ENCODE peak calls at places on chromosomes 13 and 19, in eight cellular contexts. One of them, this sample, is unnamed.

GRCh38 chr13:73547239-73547638 is 488.4 kb downstream of the KLF5 start:
- DNase-seq in neural crest cell: no peak
- DNase-seq in T-helper 9 cell: no peak
- DNase-seq in stimulated activated CD4-positive, alpha-beta T cell treated with anti-CD3 and anti-CD28 coated beads, Interleukin-1b, Interleukin-23, amount 100 ng/mL, for 24 hours: no peak
- DNase-seq in neural progenitor cell: no peak
- DNase-seq in SW 1271: no peak
- DNase-seq in T-helper 17 cell: no peak
- DNase-seq in kidney tubule cell: peak
- DNase-seq in this sample: no peak

GRCh38 chr13:27791146-27791900 is 960 bp upstream of the GSX1 start:
- DNase-seq in neural crest cell: no peak
- DNase-seq in T-helper 9 cell: no peak
- DNase-seq in stimulated activated CD4-positive, alpha-beta T cell treated with anti-CD3 and anti-CD28 coated beads, Interleukin-1b, Interleukin-23, amount 100 ng/mL, for 24 hours: no peak
- DNase-seq in neural progenitor cell: no peak
- DNase-seq in SW 1271: no peak
- DNase-seq in T-helper 17 cell: no peak
- DNase-seq in kidney tubule cell: no peak
- DNase-seq in this sample: no peak

GRCh38 chr19:16301999-16302694 is 22.5 kb upstream of the KLF2 start:
- DNase-seq in neural crest cell: no peak
- DNase-seq in T-helper 9 cell: no peak
- DNase-seq in stimulated activated CD4-positive, alpha-beta T cell treated with anti-CD3 and anti-CD28 coated beads, Interleukin-1b, Interleukin-23, amount 100 ng/mL, for 24 hours: no peak
- DNase-seq in neural progenitor cell: no peak
- DNase-seq in SW 1271: no peak
- DNase-seq in T-helper 17 cell: no peak
- DNase-seq in kidney tubule cell: peak
- DNase-seq in this sample: no peak

GRCh38 chr19:843180-843835 is 2.5 kb downstream of the PRTN3 start:
- DNase-seq in neural crest cell: no peak
- DNase-seq in T-helper 9 cell: no peak
- DNase-seq in stimulated activated CD4-positive, alpha-beta T cell treated with anti-CD3 and anti-CD28 coated beads, Interleukin-1b, Interleukin-23, amount 100 ng/mL, for 24 hours: no peak
- DNase-seq in neural progenitor cell: peak
- DNase-seq in SW 1271: peak
- DNase-seq in T-helper 17 cell: no peak
- DNase-seq in kidney tubule cell: no peak
- DNase-seq in this sample: peak

GRCh38 chr19:5016781-5017180 is 47.9 kb downstream of the KDM4B start:
- DNase-seq in neural crest cell: no peak
- DNase-seq in T-helper 9 cell: no peak
- DNase-seq in stimulated activated CD4-positive, alpha-beta T cell treated with anti-CD3 and anti-CD28 coated beads, Interleukin-1b, Interleukin-23, amount 100 ng/mL, for 24 hours: no peak
- DNase-seq in neural progenitor cell: no peak
- DNase-seq in SW 1271: no peak
- DNase-seq in T-helper 17 cell: no peak
- DNase-seq in kidney tubule cell: no peak
- DNase-seq in this sample: no peak

GRCh38 chr19:45478454-45479238 is 10.8 kb downstream of the FOSB start:
- DNase-seq in neural crest cell: peak
- DNase-seq in T-helper 9 cell: peak
- DNase-seq in stimulated activated CD4-positive, alpha-beta T cell treated with anti-CD3 and anti-CD28 coated beads, Interleukin-1b, Interleukin-23, amount 100 ng/mL, for 24 hours: peak
- DNase-seq in neural progenitor cell: peak
- DNase-seq in SW 1271: peak
- DNase-seq in T-helper 17 cell: peak
- DNase-seq in kidney tubule cell: peak
- DNase-seq in this sample: peak

GRCh38 chr19:48844472-48844871 is 8.2 kb upstream of the HSD17B14 start:
- DNase-seq in neural crest cell: no peak
- DNase-seq in T-helper 9 cell: no peak
- DNase-seq in stimulated activated CD4-positive, alpha-beta T cell treated with anti-CD3 and anti-CD28 coated beads, Interleukin-1b, Interleukin-23, amount 100 ng/mL, for 24 hours: no peak
- DNase-seq in neural progenitor cell: peak
- DNase-seq in SW 1271: peak
- DNase-seq in T-helper 17 cell: no peak
- DNase-seq in kidney tubule cell: peak
- DNase-seq in this sample: peak

GRCh38 chr13:44605711-44606110 is 29.6 kb upstream of the TSC22D1 start:
- DNase-seq in neural crest cell: no peak
- DNase-seq in T-helper 9 cell: no peak
- DNase-seq in stimulated activated CD4-positive, alpha-beta T cell treated with anti-CD3 and anti-CD28 coated beads, Interleukin-1b, Interleukin-23, amount 100 ng/mL, for 24 hours: no peak
- DNase-seq in neural progenitor cell: no peak
- DNase-seq in SW 1271: no peak
- DNase-seq in T-helper 17 cell: no peak
- DNase-seq in kidney tubule cell: no peak
- DNase-seq in this sample: no peak

GRCh38 chr13:89660752-89661151 is 1686.7 kb upstream of the MIR17HG start:
- DNase-seq in neural crest cell: no peak
- DNase-seq in T-helper 9 cell: no peak
- DNase-seq in stimulated activated CD4-positive, alpha-beta T cell treated with anti-CD3 and anti-CD28 coated beads, Interleukin-1b, Interleukin-23, amount 100 ng/mL, for 24 hours: no peak
- DNase-seq in neural progenitor cell: no peak
- DNase-seq in SW 1271: no peak
- DNase-seq in T-helper 17 cell: no peak
- DNase-seq in kidney tubule cell: peak
- DNase-seq in this sample: no peak

GRCh38 chr19:1089891-1090290 is 5.3 kb downstream of the POLR2E start:
- DNase-seq in neural crest cell: no peak
- DNase-seq in T-helper 9 cell: no peak
- DNase-seq in stimulated activated CD4-positive, alpha-beta T cell treated with anti-CD3 and anti-CD28 coated beads, Interleukin-1b, Interleukin-23, amount 100 ng/mL, for 24 hours: no peak
- DNase-seq in neural progenitor cell: no peak
- DNase-seq in SW 1271: no peak
- DNase-seq in T-helper 17 cell: no peak
- DNase-seq in kidney tubule cell: no peak
- DNase-seq in this sample: no peak

GRCh38 chr13:111216166-111216960 is 101.3 kb downstream of the ARHGEF7 start:
- DNase-seq in neural crest cell: no peak
- DNase-seq in T-helper 9 cell: peak
- DNase-seq in stimulated activated CD4-positive, alpha-beta T cell treated with anti-CD3 and anti-CD28 coated beads, Interleukin-1b, Interleukin-23, amount 100 ng/mL, for 24 hours: no peak
- DNase-seq in neural progenitor cell: peak
- DNase-seq in SW 1271: no peak
- DNase-seq in T-helper 17 cell: peak
- DNase-seq in kidney tubule cell: peak
- DNase-seq in this sample: peak

GRCh38 chr13:98466634-98467236 is 110.2 kb downstream of the STK24 start:
- DNase-seq in neural crest cell: peak
- DNase-seq in T-helper 9 cell: peak
- DNase-seq in stimulated activated CD4-positive, alpha-beta T cell treated with anti-CD3 and anti-CD28 coated beads, Interleukin-1b, Interleukin-23, amount 100 ng/mL, for 24 hours: no peak
- DNase-seq in neural progenitor cell: peak
- DNase-seq in SW 1271: peak
- DNase-seq in T-helper 17 cell: no peak
- DNase-seq in kidney tubule cell: peak
- DNase-seq in this sample: peak

GRCh38 chr13:77176350-77176749 is 149.4 kb upstream of the FBXL3 start:
- DNase-seq in neural crest cell: no peak
- DNase-seq in T-helper 9 cell: no peak
- DNase-seq in stimulated activated CD4-positive, alpha-beta T cell treated with anti-CD3 and anti-CD28 coated beads, Interleukin-1b, Interleukin-23, amount 100 ng/mL, for 24 hours: no peak
- DNase-seq in neural progenitor cell: no peak
- DNase-seq in SW 1271: no peak
- DNase-seq in T-helper 17 cell: no peak
- DNase-seq in kidney tubule cell: peak
- DNase-seq in this sample: no peak